ENCODE peak calls at places on chromosomes 5 and 9, in five cellular contexts. C is astrocyte of the hippocampus; B is NCI-H1092; L is activated effector memory CD4-positive, alpha-beta T cell treated with Interleukin-2 at 50 U/mL for 16 hours; H is HS-27A. N is an unnamed sample.

GRCh38 chr9:75083188-75083976 is 4.6 kb downstream of the NMRK1 start:
- DNase-seq in C (no peak), B (no peak), L (peak; percentile 21), H (no peak), N (no peak)

GRCh38 chr5:82720213-82720612 is 357.0 kb downstream of the TMEM167A start:
- DNase-seq in C (no peak), B (no peak), L (no peak), H (no peak), N (no peak)

GRCh38 chr9:92547356-92547755 is 11.6 kb upstream of the ECM2 start:
- DNase-seq in C (no peak), B (no peak), L (no peak), H (no peak), N (no peak)

GRCh38 chr9:129608561-129609481 is 12.1 kb downstream of the C9orf50 start:
- DNase-seq in C (no peak), B (no peak), L (no peak), H (no peak), N (no peak)

GRCh38 chr9:124941689-124942561 is 1.0 kb upstream of the GOLGA1 start:
- DNase-seq in C (peak; percentile 68), B (no peak), L (peak; percentile 64), H (no peak), N (peak; percentile 40)

GRCh38 chr5:172802585-172803176 is 31.4 kb upstream of the ERGIC1 start:
- DNase-seq in C (peak; percentile 33), B (no peak), L (no peak), H (no peak), N (no peak)

GRCh38 chr9:34994429-34995287 is 5.1 kb downstream of the DNAJB5 start:
- DNase-seq in C (peak; percentile 77), B (peak; percentile 62), L (no peak), H (peak; percentile 33), N (no peak)

GRCh38 chr9:77827104-77827784 is 179.1 kb upstream of the GNA14 start:
- DNase-seq in C (no peak), B (no peak), L (no peak), H (no peak), N (no peak)

GRCh38 chr5:67643531-67643930 is 446.9 kb upstream of the CD180 start:
- DNase-seq in C (no peak), B (no peak), L (no peak), H (no peak), N (no peak)

GRCh38 chr5:172550096-172550765 is 90.8 kb upstream of the NEURL1B start:
- DNase-seq in C (no peak), B (no peak), L (no peak), H (no peak), N (no peak)

GRCh38 chr9:123419091-123419490 is 63.1 kb downstream of the CRB2 start:
- DNase-seq in C (no peak), B (no peak), L (no peak), H (no peak), N (no peak)

GRCh38 chr9:131001021-131001420 is 8.0 kb upstream of the LAMC3 start:
- DNase-seq in C (no peak), B (no peak), L (no peak), H (no peak), N (no peak)

GRCh38 chr5:151694035-151694485 is 7.3 kb upstream of the SPARC start:
- DNase-seq in C (peak; percentile 58), B (no peak), L (no peak), H (no peak), N (no peak)

GRCh38 chr5:55880453-55880852 is 29.3 kb downstream of the IL31RA start:
- DNase-seq in C (no peak), B (no peak), L (no peak), H (no peak), N (no peak)

GRCh38 chr9:109063765-109064164 is 50.5 kb upstream of the CTNNAL1 start:
- DNase-seq in C (peak; percentile 41), B (no peak), L (no peak), H (no peak), N (no peak)

GRCh38 chr5:180173875-180174586 is 35.0 kb downstream of the RASGEF1C start:
- DNase-seq in C (peak; percentile 65), B (no peak), L (no peak), H (no peak), N (no peak)

GRCh38 chr5:15695171-15695676 is 195.2 kb downstream of the FBXL7 start:
- DNase-seq in C (peak; percentile 39), B (no peak), L (no peak), H (no peak), N (no peak)

GRCh38 chr5:123035320-123035949 is 1.1 kb downstream of the PPIC start:
- DNase-seq in C (peak; percentile 59), B (no peak), L (no peak), H (no peak), N (no peak)

GRCh38 chr9:70412678-70413426 is 1.6 kb downstream of the KLF9 start:
- DNase-seq in C (peak; percentile 92), B (peak; percentile 45), L (peak; percentile 36), H (no peak), N (peak; percentile 38)

GRCh38 chr5:109965634-109966033 is 275.9 kb downstream of the MAN2A1 start:
- DNase-seq in C (no peak), B (no peak), L (no peak), H (no peak), N (no peak)

GRCh38 chr9:123689701-123690428 is 240.1 kb downstream of the DENND1A start:
- DNase-seq in C (peak; percentile 28), B (no peak), L (no peak), H (no peak), N (no peak)

GRCh38 chr9:132011309-132011708 is 68.4 kb downstream of the MED27 start:
- DNase-seq in C (no peak), B (no peak), L (no peak), H (no peak), N (no peak)